ENCODE peak calls at places on chromosomes 7 and 10, in eight cellular contexts. I is kidney epithelial cell, P is uterus, D is BE2C, E is prostate gland, C is A549, Q is sigmoid colon, X is OCI-LY7. V is an unnamed sample.
A peak's percentile ranks its signal among the peaks of the same experiment; 100 is the strongest.

GRCh38 chr7:87413951-87414381 is 61.5 kb downstream of the ABCB4 start:
- DNase-seq in I (peak; percentile 12), P (no peak), D (no peak), E (no peak), C (no peak), Q (no peak), X (no peak), V (no peak)

GRCh38 chr10:133325761-133326463 is 10.8 kb downstream of the CALY start:
- DNase-seq in I (no peak), P (no peak), D (no peak), E (no peak), C (no peak), Q (no peak), X (no peak), V (no peak)

GRCh38 chr7:93914581-93915066 is 6.9 kb upstream of the GNG11 start:
- DNase-seq in I (no peak), P (no peak), D (no peak), E (no peak), C (no peak), Q (no peak), X (no peak), V (no peak)

GRCh38 chr7:137032436-137032835 is 164.0 kb downstream of the CHRM2 start:
- DNase-seq in I (no peak), P (no peak), D (no peak), E (no peak), C (no peak), Q (no peak), X (no peak), V (no peak)

GRCh38 chr7:21911341-21911875 is 34.3 kb downstream of the CDCA7L start:
- DNase-seq in I (no peak), P (no peak), D (no peak), E (no peak), C (no peak), Q (no peak), X (no peak), V (no peak)

GRCh38 chr7:74063646-74064045 is 20.0 kb upstream of the LIMK1 start:
- DNase-seq in I (no peak), P (no peak), D (no peak), E (no peak), C (no peak), Q (no peak), X (no peak), V (no peak)

GRCh38 chr7:7977774-7978173 is 9.2 kb downstream of the GLCCI1 start:
- DNase-seq in I (no peak), P (no peak), D (no peak), E (no peak), C (no peak), Q (no peak), X (peak; percentile 9), V (no peak)

GRCh38 chr7:38932509-38933168 is 23.6 kb upstream of the VPS41 start:
- DNase-seq in I (peak; percentile 5), P (peak; percentile 25), D (peak; percentile 77), E (peak; percentile 40), C (peak; percentile 43), Q (no peak), X (peak; percentile 43), V (peak; percentile 61)

GRCh38 chr7:42932861-42933591 is 850 bp downstream of the MRPL32 start:
- DNase-seq in I (no peak), P (no peak), D (peak; percentile 15), E (no peak), C (no peak), Q (no peak), X (peak; percentile 39), V (no peak)

GRCh38 chr10:106734220-106734619 is 430.3 kb downstream of the SORCS1 start:
- DNase-seq in I (no peak), P (no peak), D (no peak), E (no peak), C (no peak), Q (no peak), X (no peak), V (no peak)

GRCh38 chr7:121547341-121548092 is 151.4 kb upstream of the FAM3C start:
- DNase-seq in I (no peak), P (no peak), D (no peak), E (no peak), C (peak; percentile 59), Q (no peak), X (peak; percentile 75), V (no peak)

GRCh38 chr7:27835408-27835807 is 95.4 kb downstream of the TAX1BP1 start:
- DNase-seq in I (no peak), P (no peak), D (no peak), E (no peak), C (no peak), Q (no peak), X (no peak), V (no peak)
- TF ChIP-seq CTCF in I (no peak), P (no peak), D (no peak), E (no peak), C (no peak), Q (no peak), X (no peak), V (no peak)

GRCh38 chr10:80945267-80945880 is 407.7 kb downstream of the SH2D4B start:
- DNase-seq in I (no peak), P (no peak), D (no peak), E (peak; percentile 22), C (no peak), Q (no peak), X (no peak), V (no peak)
- TF ChIP-seq CTCF in I (peak; percentile 90), P (peak; percentile 49), D (peak; percentile 45), E (no peak), C (no peak), Q (no peak), X (peak; percentile 51), V (no peak)

GRCh38 chr7:36280840-36281812 is 108.5 kb upstream of the ANLN start:
- DNase-seq in I (peak; percentile 87), P (peak; percentile 66), D (peak; percentile 78), E (peak; percentile 45), C (peak; percentile 85), Q (peak; percentile 90), X (no peak), V (peak; percentile 73)
- TF ChIP-seq CTCF in I (no peak), P (no peak), D (no peak), E (no peak), C (no peak), Q (no peak), X (no peak), V (peak; percentile 21)

GRCh38 chr10:71830726-71831125 is 20.3 kb downstream of the PSAP start:
- DNase-seq in I (no peak), P (no peak), D (no peak), E (no peak), C (no peak), Q (no peak), X (no peak), V (no peak)

GRCh38 chr10:71834343-71834674 is 16.7 kb downstream of the PSAP start:
- DNase-seq in I (no peak), P (no peak), D (no peak), E (no peak), C (no peak), Q (no peak), X (no peak), V (no peak)

GRCh38 chr10:71833451-71834342 is 17.4 kb downstream of the PSAP start:
- DNase-seq in I (no peak), P (no peak), D (no peak), E (no peak), C (no peak), Q (no peak), X (peak; percentile 14), V (no peak)

GRCh38 chr10:71832967-71833366 is 18.1 kb downstream of the PSAP start:
- DNase-seq in I (no peak), P (no peak), D (no peak), E (no peak), C (no peak), Q (no peak), X (peak; percentile 42), V (no peak)

DNA sequence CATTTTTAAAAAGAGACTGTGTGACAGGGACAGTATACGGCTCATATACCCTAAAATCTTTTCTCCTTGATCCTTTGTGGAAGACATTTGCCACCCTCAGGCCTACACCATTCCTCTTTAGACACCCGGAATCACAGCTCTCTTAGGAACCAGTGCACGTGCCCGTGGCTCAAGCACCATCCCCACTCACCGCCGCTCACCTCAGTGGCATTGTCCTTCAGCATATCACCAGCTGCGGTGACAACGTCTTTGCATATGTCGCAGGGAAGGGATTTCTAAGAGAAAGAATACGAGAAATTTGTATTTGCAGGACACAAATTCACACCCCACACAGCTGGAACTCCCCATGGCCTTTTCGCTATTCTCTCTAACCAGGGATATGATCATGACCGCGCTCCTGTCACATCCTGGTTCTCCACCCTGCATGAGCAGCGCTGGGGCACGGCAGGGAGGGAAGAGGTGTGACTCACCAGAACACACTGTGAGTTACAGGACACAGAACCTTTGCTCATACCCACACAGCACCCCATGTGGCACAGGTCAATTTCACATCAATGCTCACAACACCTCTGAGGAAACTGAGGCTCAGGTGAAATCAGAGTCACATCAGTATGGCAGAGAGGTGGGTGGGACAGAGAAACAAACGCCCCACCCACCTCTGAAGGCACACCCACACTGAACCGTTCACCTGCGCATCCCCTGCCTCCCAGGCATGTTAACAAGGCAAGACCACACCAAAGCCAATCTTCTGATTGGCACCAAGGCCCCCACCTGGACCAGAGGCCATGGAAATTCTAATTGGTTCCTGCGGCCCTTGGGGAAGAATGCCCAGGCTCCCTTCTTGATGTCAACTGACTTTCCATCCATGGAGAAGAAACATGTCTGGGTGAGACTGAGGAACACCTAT is 19.2 kb downstream of the PSAP start:
- DNase-seq in I (no peak), P (no peak), D (no peak), E (no peak), C (no peak), Q (no peak), X (no peak), V (no peak)
- TF ChIP-seq CTCF in I (no peak), P (no peak), D (no peak), E (no peak), C (no peak), Q (no peak), X (no peak), V (no peak)

GRCh38 chr10:60286436-60287023 is 103.1 kb downstream of the ANK3 start:
- DNase-seq in I (no peak), P (no peak), D (no peak), E (no peak), C (no peak), Q (no peak), X (no peak), V (no peak)

GRCh38 chr10:60290558-60290957 is 99.1 kb downstream of the ANK3 start:
- DNase-seq in I (no peak), P (no peak), D (peak; percentile 75), E (no peak), C (no peak), Q (no peak), X (no peak), V (no peak)

GRCh38 chr10:60288291-60288690 is 101.4 kb downstream of the ANK3 start:
- DNase-seq in I (no peak), P (no peak), D (no peak), E (no peak), C (no peak), Q (no peak), X (no peak), V (no peak)

GRCh38 chr10:60291354-60291930 is 98.2 kb downstream of the ANK3 start:
- DNase-seq in I (no peak), P (no peak), D (no peak), E (no peak), C (no peak), Q (no peak), X (no peak), V (no peak)

DNA sequence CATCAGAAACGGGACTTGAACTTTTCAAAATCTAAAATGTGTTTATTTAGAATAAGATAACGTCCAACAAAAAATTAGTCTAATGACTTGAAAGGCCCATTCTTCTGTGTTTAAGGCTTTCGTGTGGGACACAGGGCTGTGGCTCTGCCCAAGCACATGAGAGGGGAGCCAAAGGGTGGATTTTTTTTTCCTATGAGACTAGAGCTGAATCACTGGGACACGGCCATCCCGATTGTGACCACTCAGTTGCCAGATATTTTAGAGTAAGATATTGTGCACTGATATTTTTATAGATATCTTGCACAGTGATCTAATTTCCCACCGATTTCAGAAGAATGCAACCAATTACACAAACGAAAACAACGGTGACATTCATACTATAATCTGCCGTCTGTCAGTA is 99.9 kb downstream of the ANK3 start:
- DNase-seq in I (no peak), P (no peak), D (no peak), E (no peak), C (no peak), Q (no peak), X (no peak), V (no peak)
- TF ChIP-seq CTCF in I (no peak), P (no peak), D (no peak), E (no peak), C (no peak), Q (no peak), X (no peak), V (no peak)

V was measured in ovary.